ENCODE peak calls at places on chromosome 4, in six cellular contexts. O, Y, M, F, Q and B are unnamed samples. For H3K4me1, the result is how much of the 10 kb centered on the place peaks cover.

GRCh38 chr4:172628263-172628662 is 540.3 kb upstream of the GALNT7 start:
- DNase-seq in F (no peak), M (no peak), O (no peak), Q (no peak), Y (no peak), B (no peak)

GRCh38 chr4:110309686-110310085 is 111.3 kb upstream of the ELOVL6 start:
- DNase-seq in Q (no peak), O (no peak), M (no peak), F (peak), Y (peak), B (no peak)

GRCh38 chr4:78022517-78022916 is 34.6 kb upstream of the FRAS1 start:
- DNase-seq in F (no peak), Q (no peak), M (no peak), Y (no peak), O (no peak), B (no peak)

GRCh38 chr4:100933628-100934027 is 413.7 kb downstream of the PPP3CA start:
- DNase-seq in Q (no peak), Y (peak), O (no peak), F (peak), M (no peak), B (no peak)

GRCh38 chr4:101328063-101328602 is 19.2 kb downstream of the PPP3CA start:
- DNase-seq in Q (no peak), O (no peak), M (no peak), F (no peak), Y (no peak), B (no peak)

GRCh38 chr4:55754754-55755350 is 64.7 kb upstream of the EXOC1L start:
- DNase-seq in Q (no peak), O (no peak), M (no peak), F (peak), Y (peak), B (no peak)

GRCh38 chr4:119755599-119755998 is 127.0 kb upstream of the PDE5A start:
- DNase-seq in F (no peak), Q (no peak), O (no peak), M (no peak), Y (no peak), B (no peak)

GRCh38 chr4:184386271-184386781 is 88.0 kb downstream of the IRF2 start:
- DNase-seq in O (no peak), M (peak), Q (peak), F (no peak), Y (no peak), B (no peak)

GRCh38 chr4:2767705-2768074 is 11.6 kb upstream of the TNIP2 start:
- DNase-seq in M (no peak), Q (no peak), O (no peak), F (no peak), Y (no peak), B (peak)

GRCh38 chr4:15303052-15303641 is 124.7 kb upstream of the C1QTNF7 start:
- DNase-seq in O (no peak), F (peak), M (peak), Y (peak), Q (no peak), B (no peak)

GRCh38 chr4:138275946-138276621 is 33.9 kb upstream of the SLC7A11 start:
- DNase-seq in Y (peak), O (no peak), F (peak), Q (no peak), M (peak), B (no peak)

GRCh38 chr4:98474408-98474844 is 184.0 kb downstream of the TSPAN5 start:
- DNase-seq in Q (no peak), O (no peak), F (peak), Y (peak), M (peak), B (no peak)

GRCh38 chr4:121376541-121376940 is 4.3 kb downstream of the QRFPR start:
- DNase-seq in O (no peak), F (no peak), Y (no peak), Q (no peak), M (no peak), B (peak)

GRCh38 chr4:92346289-92346688 is 42.5 kb downstream of the GRID2 start:
- DNase-seq in O (no peak), F (no peak), Y (no peak), M (no peak), Q (no peak), B (no peak)

GRCh38 chr4:124940387-124940786 is 227.9 kb upstream of the ANKRD50 start:
- DNase-seq in M (no peak), F (peak), Y (peak), O (no peak), Q (no peak), B (no peak)

GRCh38 chr4:40520533-40520932 is 109.1 kb downstream of the RBM47 start:
- DNase-seq in F (no peak), Y (no peak), O (no peak), Q (no peak), M (no peak), B (no peak)

GRCh38 chr4:100062921-100063320 is 112.8 kb upstream of the H2AZ1 start:
- DNase-seq in O (no peak), Q (no peak), M (no peak), Y (peak), F (no peak), B (no peak)

GRCh38 chr4:175422331-175422730 is 389.7 kb downstream of the GPM6A start:
- DNase-seq in M (no peak), F (no peak), O (no peak), Y (peak), Q (no peak), B (no peak)

GRCh38 chr4:98673282-98673644 is 14.9 kb upstream of the TSPAN5 start:
- DNase-seq in Y (no peak), M (no peak), O (no peak), F (no peak), Q (no peak), B (no peak)

GRCh38 chr4:135739354-135739753 is 1537.8 kb upstream of the PABPC4L start:
- DNase-seq in O (no peak), Y (peak), M (no peak), Q (no peak), F (no peak), B (no peak)

GRCh38 chr4:165009493-165010227 is 22.1 kb upstream of the TRIM60 start:
- DNase-seq in Q (no peak), M (no peak), F (no peak), Y (no peak), O (no peak), B (no peak)

GRCh38 chr4:20254517-20255250 is 3.0 kb downstream of the SLIT2 start:
- DNase-seq in Y (peak), M (peak), Q (peak), O (peak), F (peak), B (peak)

GRCh38 chr4:3655485-3656429 is 110.4 kb upstream of the ADRA2C start:
- DNase-seq in O (no peak), Q (no peak), F (no peak), Y (no peak), M (no peak), B (no peak)

GRCh38 chr4:128630881-128631280 is 178.6 kb upstream of the JADE1 start:
- DNase-seq in Q (no peak), O (no peak), Y (no peak), M (no peak), F (peak), B (no peak)

GRCh38 chr4:74444891-74445642 is at the start of gene AREG:
- DNase-seq in O (peak), Y (peak), M (peak), Q (peak), F (peak), B (peak)

GRCh38 chr4:78661923-78662521 is 110.5 kb downstream of the ANXA3 start:
- DNase-seq in O (no peak), M (peak), Y (peak), Q (no peak), F (peak), B (no peak)

GRCh38 chr4:172869621-172870268 is 298.9 kb upstream of the GALNT7 start:
- DNase-seq in Y (no peak), O (no peak), Q (no peak), M (no peak), F (no peak), B (no peak)

GRCh38 chr4:188383180-188383579 is 243.9 kb downstream of the TRIML1 start:
- DNase-seq in F (no peak), M (no peak), O (no peak), Y (no peak), Q (no peak), B (no peak)

GRCh38 chr4:189090174-189090814 is 850.4 kb upstream of the FRG1 start:
- DNase-seq in M (no peak), Y (peak), O (no peak), F (no peak), Q (no peak), B (no peak)

GRCh38 chr4:90112715-90113114 is 14.5 kb upstream of the CCSER1 start:
- DNase-seq in Y (no peak), O (no peak), F (no peak), M (no peak), Q (no peak), B (no peak)

GRCh38 chr4:155342142-155342541 is 34.6 kb downstream of the MAP9 start:
- DNase-seq in F (peak), Y (peak), O (no peak), M (no peak), Q (no peak), B (no peak)

GRCh38 chr4:3263053-3263958 is 14.3 kb downstream of the MSANTD1 start:
- DNase-seq in Q (no peak), F (no peak), M (peak), Y (no peak), O (peak), B (no peak)

GRCh38 chr4:96293806-96294205 is 453.9 kb downstream of the PDHA2 start:
- DNase-seq in O (no peak), M (no peak), Q (no peak), F (no peak), Y (no peak), B (no peak)

GRCh38 chr4:146647615-146648383 is 9.1 kb downstream of the POU4F2 start:
- DNase-seq in Y (no peak), O (no peak), Q (no peak), M (no peak), F (no peak), B (no peak)

GRCh38 chr4:78244691-78245485 is 187.8 kb downstream of the FRAS1 start:
- DNase-seq in Y (peak), Q (no peak), F (no peak), O (no peak), M (no peak), B (no peak)

DNA sequence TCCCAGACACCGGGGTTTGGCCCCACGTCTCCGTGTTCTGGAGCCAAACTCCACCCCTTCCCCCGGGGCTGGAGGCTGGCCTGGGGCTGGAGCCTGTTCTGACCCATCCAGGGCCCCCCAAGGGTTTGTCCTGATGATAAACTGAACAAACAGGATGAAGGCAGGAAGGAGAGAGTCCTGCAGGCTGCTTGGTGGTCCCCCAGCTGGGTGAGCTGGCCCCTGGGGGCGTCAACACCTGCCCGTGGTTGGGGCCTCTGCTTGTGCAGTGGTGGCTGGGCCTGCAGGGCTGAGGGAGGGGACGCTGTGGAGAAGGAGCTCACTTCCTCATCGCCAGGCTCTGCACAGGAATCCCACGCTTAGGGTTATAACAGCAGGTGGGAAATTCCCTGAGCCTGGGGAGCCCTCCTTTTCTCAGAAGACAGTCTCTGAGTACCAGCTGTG is 2.3 kb downstream of the SH3TC1 start:
- DNase-seq in Q (no peak), O (no peak), M (no peak), F (peak), Y (no peak), B (no peak)
- H3K4me1 ChIP-seq in Q (under half), O (under half), M (under half), F (under half), Y (under half), B (half or more)

DNA sequence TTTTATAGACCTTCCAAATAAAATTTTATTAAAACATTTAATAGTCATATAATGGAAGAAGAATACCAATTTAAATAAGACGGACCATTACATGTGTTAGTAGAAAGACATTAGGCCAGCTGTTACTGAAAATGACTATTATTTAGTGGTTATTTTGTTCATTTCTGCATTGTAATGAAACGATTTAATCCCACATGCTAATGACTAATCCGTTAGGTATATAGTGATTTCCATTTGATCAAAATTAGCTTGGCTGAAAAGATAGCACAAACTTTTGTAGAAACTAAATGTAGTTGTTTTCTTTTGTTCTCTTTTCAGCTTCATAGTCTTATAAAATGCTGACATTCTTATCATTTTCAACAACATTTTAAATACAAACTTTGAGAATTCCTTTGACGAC is 556.1 kb upstream of the TENM3 start:
- DNase-seq in F (no peak), Y (no peak), O (no peak), M (no peak), Q (no peak), B (no peak)
- H3K4me1 ChIP-seq in F (under half), Y (half or more), O (under half), M (under half), Q (under half), B (under half)

GRCh38 chr4:166198516-166198915 is 325.5 kb downstream of the TLL1 start:
- DNase-seq in O (no peak), F (no peak), Q (no peak), Y (no peak), M (no peak), B (no peak)

GRCh38 chr4:166195101-166195500 is 322.1 kb downstream of the TLL1 start:
- DNase-seq in F (no peak), Y (no peak), O (no peak), M (no peak), Q (no peak), B (no peak)

GRCh38 chr4:166198041-166198440 is 325.0 kb downstream of the TLL1 start:
- DNase-seq in M (no peak), Y (no peak), Q (no peak), F (peak), O (no peak), B (no peak)

GRCh38 chr4:166197166-166197565 is 324.1 kb downstream of the TLL1 start:
- DNase-seq in M (no peak), Q (no peak), O (no peak), F (no peak), Y (no peak), B (no peak)

DNA sequence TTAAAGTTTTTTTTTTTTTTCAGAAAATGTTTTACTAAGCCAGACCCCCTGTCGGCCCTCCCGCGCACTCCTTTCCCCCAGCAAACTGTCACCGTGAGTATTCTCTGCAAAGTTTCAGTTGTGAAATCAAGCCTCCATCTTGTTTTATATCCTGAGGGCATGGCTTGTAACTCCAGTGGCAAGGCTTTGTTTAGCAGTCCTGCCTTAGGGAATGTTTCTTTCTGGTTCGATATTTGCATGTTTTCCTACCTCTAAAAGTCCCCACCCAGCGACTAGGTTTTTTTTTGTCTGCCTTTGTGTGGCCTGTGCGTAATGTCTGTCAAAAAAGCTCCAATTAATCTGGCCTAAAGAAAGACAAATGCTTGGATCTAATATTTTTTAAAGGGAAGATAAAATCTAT is 325.9 kb downstream of the TLL1 start:
- DNase-seq in Q (no peak), F (no peak), Y (no peak), M (no peak), O (no peak), B (no peak)
- H3K4me1 ChIP-seq in Q (under half), F (under half), Y (under half), M (under half), O (under half), B (under half)

DNA sequence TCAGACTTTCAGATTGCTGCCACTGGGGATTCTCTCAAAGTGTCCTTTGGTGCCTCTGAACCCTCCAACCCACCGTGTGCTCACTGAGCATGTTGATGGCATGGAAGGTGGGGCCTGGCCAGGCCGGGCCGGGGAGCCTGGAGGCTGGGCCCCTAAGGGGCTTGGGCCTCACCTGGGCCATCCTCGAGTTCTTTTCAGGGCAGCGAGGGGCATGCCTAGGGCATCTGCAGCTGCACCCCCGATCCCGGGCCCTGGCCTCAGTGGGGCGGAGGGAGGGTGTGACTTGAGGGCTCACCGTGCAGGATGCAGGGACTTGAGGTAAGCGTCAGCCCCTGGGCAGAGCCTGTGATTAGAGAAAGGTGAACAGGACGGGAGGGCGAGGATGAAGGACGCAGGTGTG is 1.6 kb upstream of the SH3TC1 start:
- DNase-seq in Q (no peak), M (no peak), Y (no peak), O (no peak), F (no peak), B (no peak)
- H3K4me1 ChIP-seq in Q (under half), M (under half), Y (under half), O (under half), F (under half), B (half or more)

DNA sequence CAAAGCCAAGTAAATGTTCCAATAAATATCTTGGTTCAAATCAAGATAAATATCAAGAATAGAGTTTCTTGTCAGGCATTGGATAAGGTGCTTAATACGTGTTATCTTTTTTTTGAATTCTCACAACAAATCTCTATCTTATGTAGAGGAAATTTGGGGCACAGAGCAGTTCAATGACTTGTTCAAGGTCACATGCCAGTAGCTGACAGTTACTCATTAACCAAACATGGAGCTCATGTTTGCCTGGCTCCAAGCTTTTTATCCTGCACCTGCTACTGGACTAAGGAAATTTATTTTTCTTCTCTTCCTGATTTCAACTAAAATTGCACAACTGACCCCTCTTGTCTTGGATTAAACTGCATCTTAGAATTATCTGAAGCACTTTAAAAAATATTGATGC is 76.3 kb downstream of the ATP10D start:
- DNase-seq in Y (no peak), F (no peak), Q (no peak), O (no peak), M (no peak), B (no peak)
- H3K4me1 ChIP-seq in Y (under half), F (under half), Q (under half), O (under half), M (under half), B (under half)

GRCh38 chr4:97366661-97367060 is 776.6 kb downstream of the STPG2 start:
- DNase-seq in Q (no peak), F (no peak), Y (no peak), M (no peak), O (no peak), B (no peak)
- H3K4me1 ChIP-seq in Q (under half), F (under half), Y (under half), M (under half), O (under half), B (under half)

DNA sequence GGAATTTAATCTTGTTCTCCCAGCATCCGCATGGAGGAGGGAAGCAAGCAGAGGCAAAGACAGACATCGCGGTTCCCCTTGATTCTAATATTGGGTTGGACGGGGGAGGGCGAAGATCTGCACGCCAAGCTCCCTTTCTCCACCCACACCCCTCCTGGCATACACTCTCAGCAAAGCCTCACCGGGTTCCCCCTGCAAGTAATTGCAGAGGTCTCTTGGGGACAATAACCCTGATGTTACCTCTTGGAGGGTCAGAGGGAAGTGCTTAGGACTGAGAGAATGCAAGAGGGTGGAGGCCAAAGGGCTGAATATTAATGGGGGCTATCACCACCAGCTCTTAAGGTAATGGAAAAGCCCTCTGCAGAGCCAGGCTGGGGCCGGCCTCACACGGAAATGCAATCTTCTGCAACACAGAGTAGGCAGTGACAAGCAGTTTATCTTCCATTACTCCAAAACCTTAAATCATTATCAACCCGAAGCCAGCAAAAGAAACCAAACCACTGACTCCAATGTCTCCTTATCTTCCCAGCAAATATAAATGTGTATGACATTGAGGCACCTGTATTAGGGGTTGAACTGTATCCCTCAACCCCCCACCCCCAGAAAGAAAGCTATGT is 344.1 kb upstream of the GATB start:
- DNase-seq in Y (no peak), M (no peak), F (no peak), Q (no peak), O (no peak), B (no peak)
- H3K4me1 ChIP-seq in Y (under half), M (under half), F (under half), Q (under half), O (under half), B (under half)

GRCh38 chr4:52869656-52870055 is 7.5 kb downstream of the RASL11B start:
- DNase-seq in Q (no peak), M (no peak), Y (no peak), O (no peak), F (no peak), B (no peak)
- H3K4me1 ChIP-seq in Q (under half), M (under half), Y (under half), O (under half), F (under half), B (under half)

GRCh38 chr4:7031526-7032449 is 11.4 kb upstream of the TADA2B start:
- DNase-seq in F (no peak), Y (no peak), O (no peak), M (no peak), Q (no peak), B (no peak)
- H3K4me1 ChIP-seq in F (under half), Y (under half), O (under half), M (under half), Q (under half), B (under half)